ENCODE peak calls at places on chromosomes 4 and X, in seven cellular contexts. I is right lobe of liver, J is stomach, O is fibroblast of pulmonary artery, H is choroid plexus epithelial cell, V is BE2C, X is WERI-Rb-1. F is an unnamed sample.

GRCh38 chrX:141642979-141643378 is 53.5 kb downstream of the SPANXA2 start:
- DNase-seq in I (no peak), J (no peak), O (peak), H (peak), V (no peak), X (no peak), F (no peak)

GRCh38 chr4:73341454-73341853 is 62.6 kb upstream of the ALB start:
- DNase-seq in I (peak), J (peak), O (peak), H (peak), V (peak), X (peak), F (no peak)

GRCh38 chrX:79138658-79139241 is 5.7 kb upstream of the GPR174 start:
- DNase-seq in I (no peak), J (no peak), O (no peak), H (no peak), V (no peak), X (no peak), F (no peak)

GRCh38 chrX:134672101-134672500 is 13.8 kb upstream of the PLAC1 start:
- DNase-seq in I (no peak), J (no peak), O (no peak), H (no peak), V (no peak), X (no peak), F (no peak)

GRCh38 chr4:169986369-169986768 is 39.8 kb downstream of the MFAP3L start:
- DNase-seq in I (no peak), J (no peak), O (no peak), H (no peak), V (no peak), X (no peak), F (no peak)

GRCh38 chr4:162715401-162715800 is 451.3 kb downstream of the NAF1 start:
- DNase-seq in I (no peak), J (no peak), O (no peak), H (no peak), V (no peak), X (no peak), F (no peak)

GRCh38 chrX:10173331-10173900 is 16.6 kb downstream of the CLCN4 start:
- DNase-seq in I (peak), J (peak), O (peak), H (peak), V (no peak), X (no peak), F (peak)

GRCh38 chr4:73068496-73069337 is 799 bp downstream of the COX18 start:
- DNase-seq in I (no peak), J (no peak), O (peak), H (peak), V (no peak), X (no peak), F (no peak)

GRCh38 chr4:102404551-102404969 is 59.3 kb upstream of the SLC39A8 start:
- DNase-seq in I (no peak), J (no peak), O (peak), H (peak), V (peak), X (peak), F (no peak)

GRCh38 chr4:102403115-102403514 is 57.8 kb upstream of the SLC39A8 start:
- DNase-seq in I (no peak), J (no peak), O (no peak), H (no peak), V (no peak), X (no peak), F (no peak)

GRCh38 chr4:102402223-102402622 is 56.9 kb upstream of the SLC39A8 start:
- DNase-seq in I (no peak), J (no peak), O (no peak), H (no peak), V (no peak), X (no peak), F (no peak)

GRCh38 chr4:102400898-102401297 is 55.6 kb upstream of the SLC39A8 start:
- DNase-seq in I (no peak), J (no peak), O (no peak), H (no peak), V (no peak), X (no peak), F (no peak)

GRCh38 chr4:102399021-102399420 is 53.7 kb upstream of the SLC39A8 start:
- DNase-seq in I (no peak), J (no peak), O (no peak), H (no peak), V (no peak), X (no peak), F (no peak)
- TF ChIP-seq CTCF in I (no peak), J (no peak), O (no peak), H (no peak), V (no peak), X (no peak), F (no peak)

GRCh38 chr4:18767921-18768320 is 746.4 kb upstream of the LCORL start:
- DNase-seq in I (no peak), J (no peak), O (no peak), H (no peak), V (no peak), X (no peak), F (no peak)
- TF ChIP-seq CTCF in I (no peak), J (no peak), O (no peak), H (no peak), V (no peak), X (no peak), F (no peak)

DNA sequence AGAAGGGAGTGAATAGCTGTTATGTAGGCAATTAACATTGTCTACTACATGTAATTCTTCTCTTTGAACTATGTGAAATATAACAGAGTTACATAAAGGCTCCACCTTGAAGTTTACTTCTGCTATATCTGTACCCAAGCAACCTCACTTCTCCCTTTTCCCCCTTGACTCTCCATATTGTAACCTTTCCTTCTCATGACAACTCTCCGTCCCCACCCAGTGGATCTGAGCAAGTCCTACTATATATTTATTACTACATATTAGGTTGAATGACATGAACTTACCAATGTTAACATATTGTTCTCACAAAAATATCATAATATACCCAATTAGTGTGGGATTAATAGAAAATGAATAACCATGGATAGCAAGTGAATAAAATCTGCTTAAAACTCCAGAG is 93.2 kb upstream of the ATP8A1 start:
- DNase-seq in I (no peak), J (no peak), O (peak), H (no peak), V (peak), X (peak), F (no peak)
- TF ChIP-seq CTCF in I (no peak), J (peak), O (no peak), H (no peak), V (peak), X (peak), F (no peak)

GRCh38 chrX:13774696-13775095 is 40.1 kb downstream of the OFD1 start:
- DNase-seq in I (no peak), J (no peak), O (no peak), H (peak), V (no peak), X (no peak), F (no peak)

GRCh38 chrX:13775837-13776236 is 41.1 kb downstream of the GPM6B start:
- DNase-seq in I (peak), J (no peak), O (no peak), H (no peak), V (no peak), X (no peak), F (no peak)

GRCh38 chrX:13780868-13781427 is 35.9 kb downstream of the GPM6B start:
- DNase-seq in I (no peak), J (no peak), O (no peak), H (no peak), V (no peak), X (no peak), F (no peak)

GRCh38 chrX:13776387-13776786 is 40.5 kb downstream of the GPM6B start:
- DNase-seq in I (no peak), J (no peak), O (no peak), H (no peak), V (no peak), X (no peak), F (no peak)

GRCh38 chrX:13778916-13779315 is 38.0 kb downstream of the GPM6B start:
- DNase-seq in I (no peak), J (no peak), O (peak), H (peak), V (no peak), X (no peak), F (no peak)
- TF ChIP-seq CTCF in I (no peak), J (no peak), O (no peak), H (peak), V (no peak), X (no peak), F (no peak)

GRCh38 chr4:48670587-48670986 is 109.5 kb downstream of the FRYL start:
- DNase-seq in I (no peak), J (no peak), O (no peak), H (no peak), V (no peak), X (no peak), F (no peak)
- TF ChIP-seq CTCF in I (no peak), J (no peak), O (no peak), H (no peak), V (no peak), X (no peak), F (no peak)

GRCh38 chr4:132564920-132565319 is 584.2 kb upstream of the PCDH10 start:
- DNase-seq in I (no peak), J (no peak), O (peak), H (no peak), V (no peak), X (no peak), F (no peak)
- TF ChIP-seq CTCF in I (no peak), J (no peak), O (no peak), H (no peak), V (peak), X (peak), F (no peak)

GRCh38 chr4:180913750-180914149 is 1329.5 kb upstream of the TENM3 start:
- DNase-seq in I (no peak), J (no peak), O (peak), H (peak), V (no peak), X (no peak), F (no peak)

GRCh38 chr4:180909279-180909678 is 1333.9 kb upstream of the TENM3 start:
- DNase-seq in I (no peak), J (no peak), O (no peak), H (peak), V (peak), X (peak), F (no peak)
- TF ChIP-seq CTCF in I (no peak), J (no peak), O (no peak), H (peak), V (peak), X (peak), F (no peak)

F was measured in mesothelial cell of epicardium.